ENCODE peak calls at places on chromosome 4, in eight cellular contexts. Y is GM03348; U is RPMI7951; C is NAMALWA; J is GM04504; D is activated gamma-delta T cell treated with anti-CD3 and anti-CD28 coated beads, Interleukin-2, amount 50 U/mL, for 16 hours; B is type B pancreatic cell; L is SW 1271. X is an unnamed sample.

GRCh38 chr4:11598591-11598990 is 169.9 kb upstream of the HS3ST1 start:
- DNase-seq in Y (no peak), U (no peak), C (no peak), J (no peak), D (no peak), B (no peak), L (no peak), X (no peak)

GRCh38 chr4:21476753-21477152 is 471.8 kb downstream of the KCNIP4 start:
- DNase-seq in Y (no peak), U (no peak), C (no peak), J (no peak), D (no peak), B (no peak), L (no peak), X (peak)

GRCh38 chr4:5361968-5362367 is 310.7 kb downstream of the STK32B start:
- DNase-seq in Y (no peak), U (peak), C (peak), J (no peak), D (no peak), B (no peak), L (no peak), X (no peak)

GRCh38 chr4:151584101-151584500 is 175.1 kb downstream of the FHIP1A start:
- DNase-seq in Y (no peak), U (no peak), C (no peak), J (no peak), D (no peak), B (no peak), L (no peak), X (no peak)

GRCh38 chr4:7673111-7673510 is 238.4 kb upstream of the PSAPL1 start:
- DNase-seq in Y (no peak), U (no peak), C (no peak), J (no peak), D (no peak), B (no peak), L (no peak), X (no peak)

GRCh38 chr4:89836031-89836777 is 757 bp downstream of the SNCA start:
- DNase-seq in Y (no peak), U (no peak), C (no peak), J (no peak), D (no peak), B (no peak), L (no peak), X (no peak)

GRCh38 chr4:148310756-148311155 is 131.5 kb downstream of the NR3C2 start:
- DNase-seq in Y (no peak), U (no peak), C (no peak), J (no peak), D (no peak), B (no peak), L (no peak), X (no peak)

GRCh38 chr4:2436301-2436700 is 17.5 kb downstream of the CFAP99 start:
- DNase-seq in Y (peak), U (peak), C (no peak), J (peak), D (no peak), B (no peak), L (peak), X (no peak)

GRCh38 chr4:3753711-3754412 is 12.3 kb upstream of the ADRA2C start:
- DNase-seq in Y (no peak), U (no peak), C (no peak), J (no peak), D (no peak), B (no peak), L (no peak), X (no peak)

GRCh38 chr4:2794707-2795557 is 2.0 kb downstream of the SH3BP2 start:
- DNase-seq in Y (peak), U (peak), C (no peak), J (no peak), D (no peak), B (no peak), L (no peak), X (peak)

GRCh38 chr4:113555868-113556267 is 205.7 kb downstream of the CAMK2D start:
- DNase-seq in Y (no peak), U (no peak), C (no peak), J (no peak), D (no peak), B (no peak), L (no peak), X (no peak)

GRCh38 chr4:122309988-122310626 is 68.7 kb upstream of the ADAD1 start:
- DNase-seq in Y (peak), U (peak), C (peak), J (no peak), D (no peak), B (no peak), L (no peak), X (peak)

GRCh38 chr4:25484243-25484721 is 107.2 kb downstream of the ANAPC4 start:
- DNase-seq in Y (no peak), U (no peak), C (no peak), J (no peak), D (no peak), B (no peak), L (no peak), X (peak)

X was measured in H4.